ENCODE peak calls at places on chromosomes 6 and 20, in four cellular contexts. One of them, this sample, is unnamed.

GRCh38 chr20:17558154-17558940 is 11.5 kb upstream of the DSTN start:
- DNase-seq in neuronal stem cell: no peak
- DNase-seq in IMR-90: peak; percentile 91
- DNase-seq in H9: peak; percentile 68
- DNase-seq in this sample: peak; percentile 91

GRCh38 chr6:10487668-10488327 is 33.4 kb upstream of the GCNT2 start:
- DNase-seq in H9: peak; percentile 67
- DNase-seq in neuronal stem cell: no peak
- DNase-seq in IMR-90: no peak
- DNase-seq in this sample: no peak

GRCh38 chr6:34145161-34146020 is 496 bp downstream of the GRM4 start:
- DNase-seq in H9: peak; percentile 69
- DNase-seq in IMR-90: peak; percentile 46
- DNase-seq in neuronal stem cell: peak; percentile 45
- DNase-seq in this sample: no peak

GRCh38 chr6:34602318-34603111 is 46.4 kb upstream of the SPDEF start:
- DNase-seq in H9: no peak
- DNase-seq in neuronal stem cell: no peak
- DNase-seq in IMR-90: peak; percentile 28
- DNase-seq in this sample: no peak

GRCh38 chr20:50281831-50282591 is 91.4 kb downstream of the CEBPB start:
- DNase-seq in neuronal stem cell: no peak
- DNase-seq in IMR-90: no peak
- DNase-seq in H9: peak; percentile 74
- DNase-seq in this sample: no peak

GRCh38 chr6:42898891-42899361 is 16.9 kb upstream of the PTCRA start:
- DNase-seq in neuronal stem cell: peak; percentile 67
- DNase-seq in H9: peak; percentile 60
- DNase-seq in IMR-90: peak; percentile 63
- DNase-seq in this sample: peak; percentile 59

GRCh38 chr6:32255212-32256153 is 31.6 kb upstream of the NOTCH4 start:
- DNase-seq in H9: peak; percentile 89
- DNase-seq in neuronal stem cell: peak; percentile 68
- DNase-seq in IMR-90: peak; percentile 93
- DNase-seq in this sample: peak; percentile 84

GRCh38 chr20:63694596-63695418 is 1.6 kb upstream of the TNFRSF6B start:
- DNase-seq in H9: no peak
- DNase-seq in neuronal stem cell: no peak
- DNase-seq in IMR-90: no peak
- DNase-seq in this sample: no peak

GRCh38 chr6:52610745-52611355 is 34.0 kb upstream of the TRAM2 start:
- DNase-seq in H9: no peak
- DNase-seq in IMR-90: peak; percentile 72
- DNase-seq in neuronal stem cell: no peak
- DNase-seq in this sample: no peak

GRCh38 chr20:3670511-3670910 is 7.3 kb upstream of the GFRA4 start:
- DNase-seq in neuronal stem cell: no peak
- DNase-seq in IMR-90: peak; percentile 19
- DNase-seq in H9: peak; percentile 60
- DNase-seq in this sample: no peak

GRCh38 chr6:71473908-71474307 is 185.3 kb downstream of the OGFRL1 start:
- DNase-seq in H9: no peak
- DNase-seq in neuronal stem cell: no peak
- DNase-seq in IMR-90: peak; percentile 97
- DNase-seq in this sample: no peak

GRCh38 chr6:169794317-169795055 is 43.1 kb downstream of the ERMARD start:
- DNase-seq in neuronal stem cell: no peak
- DNase-seq in H9: no peak
- DNase-seq in IMR-90: no peak
- DNase-seq in this sample: no peak

GRCh38 chr6:104326173-104327001 is 533.3 kb downstream of the HACE1 start:
- DNase-seq in H9: no peak
- DNase-seq in IMR-90: no peak
- DNase-seq in neuronal stem cell: no peak
- DNase-seq in this sample: peak; percentile 9

GRCh38 chr6:101001012-101001411 is 119.9 kb upstream of the ASCC3 start:
- DNase-seq in neuronal stem cell: no peak
- DNase-seq in IMR-90: no peak
- DNase-seq in H9: no peak
- DNase-seq in this sample: no peak

GRCh38 chr6:90175627-90176538 is 120.8 kb downstream of the BACH2 start:
- DNase-seq in H9: no peak
- DNase-seq in neuronal stem cell: no peak
- DNase-seq in IMR-90: no peak
- DNase-seq in this sample: peak; percentile 39

GRCh38 chr6:15952231-15953151 is 176.4 kb upstream of the MYLIP start:
- DNase-seq in neuronal stem cell: no peak
- DNase-seq in H9: no peak
- DNase-seq in IMR-90: no peak
- DNase-seq in this sample: no peak

GRCh38 chr20:62624719-62625455 is 17.4 kb upstream of the SLCO4A1 start:
- DNase-seq in H9: no peak
- DNase-seq in IMR-90: no peak
- DNase-seq in neuronal stem cell: no peak
- DNase-seq in this sample: no peak

GRCh38 chr6:37279366-37280134 is 21.6 kb upstream of the TMEM217 start:
- DNase-seq in neuronal stem cell: no peak
- DNase-seq in H9: no peak
- DNase-seq in IMR-90: peak; percentile 70
- DNase-seq in this sample: no peak

GRCh38 chr6:63904844-63905243 is 269.2 kb downstream of the PHF3 start:
- DNase-seq in IMR-90: peak; percentile 85
- DNase-seq in H9: no peak
- DNase-seq in neuronal stem cell: no peak
- DNase-seq in this sample: peak; percentile 61

GRCh38 chr20:49819702-49820101 is 7.1 kb downstream of the SLC9A8 start:
- DNase-seq in neuronal stem cell: no peak
- DNase-seq in IMR-90: no peak
- DNase-seq in H9: no peak
- DNase-seq in this sample: no peak

GRCh38 chr6:68007717-68008116 is 627.4 kb upstream of the ADGRB3 start:
- DNase-seq in IMR-90: no peak
- DNase-seq in H9: no peak
- DNase-seq in neuronal stem cell: no peak
- DNase-seq in this sample: no peak

GRCh38 chr20:52379723-52380336 is 188.3 kb upstream of the ZFP64 start:
- DNase-seq in neuronal stem cell: peak; percentile 14
- DNase-seq in IMR-90: peak; percentile 17
- DNase-seq in H9: no peak
- DNase-seq in this sample: peak; percentile 27

GRCh38 chr20:9287062-9287461 is 218.2 kb downstream of the PLCB4 start:
- DNase-seq in neuronal stem cell: no peak
- DNase-seq in IMR-90: no peak
- DNase-seq in H9: no peak
- DNase-seq in this sample: no peak

GRCh38 chr6:92577077-92577719 is 842.2 kb downstream of the EPHA7 start:
- DNase-seq in neuronal stem cell: peak; percentile 11
- DNase-seq in H9: peak; percentile 43
- DNase-seq in IMR-90: peak; percentile 50
- DNase-seq in this sample: no peak

GRCh38 chr6:162344935-162345599 is 382.5 kb downstream of the PRKN start:
- DNase-seq in IMR-90: no peak
- DNase-seq in neuronal stem cell: no peak
- DNase-seq in H9: no peak
- DNase-seq in this sample: peak; percentile 78

GRCh38 chr20:63441136-63441776 is 31.2 kb downstream of the KCNQ2 start:
- DNase-seq in H9: no peak
- DNase-seq in neuronal stem cell: no peak
- DNase-seq in IMR-90: no peak
- DNase-seq in this sample: no peak

GRCh38 chr6:166736606-166737005 is 109.6 kb upstream of the RPS6KA2 start:
- DNase-seq in IMR-90: peak; percentile 59
- DNase-seq in H9: no peak
- DNase-seq in neuronal stem cell: no peak
- DNase-seq in this sample: no peak

GRCh38 chr20:46118481-46119020 is 437 bp downstream of the CD40 start:
- DNase-seq in H9: peak; percentile 71
- DNase-seq in IMR-90: no peak
- DNase-seq in neuronal stem cell: no peak
- DNase-seq in this sample: no peak

GRCh38 chr6:29702519-29703103 is 20.6 kb upstream of the HLA-F start:
- DNase-seq in neuronal stem cell: peak; percentile 55
- DNase-seq in H9: peak; percentile 92
- DNase-seq in IMR-90: no peak
- DNase-seq in this sample: peak; percentile 83

GRCh38 chr6:19836799-19837510 is at the start of gene ID4:
- DNase-seq in neuronal stem cell: peak; percentile 96
- DNase-seq in H9: peak; percentile 97
- DNase-seq in IMR-90: peak; percentile 96
- DNase-seq in this sample: peak; percentile 80

GRCh38 chr20:37556538-37556937 is 28.9 kb upstream of the BLCAP start:
- DNase-seq in neuronal stem cell: no peak
- DNase-seq in H9: no peak
- DNase-seq in IMR-90: no peak
- DNase-seq in this sample: no peak

GRCh38 chr20:17806739-17807441 is 107.1 kb downstream of the BANF2 start:
- DNase-seq in H9: peak; percentile 74
- DNase-seq in neuronal stem cell: no peak
- DNase-seq in IMR-90: peak; percentile 78
- DNase-seq in this sample: peak; percentile 84

GRCh38 chr6:142846459-142846831 is 98.5 kb downstream of the HIVEP2 start:
- DNase-seq in IMR-90: peak; percentile 61
- DNase-seq in neuronal stem cell: no peak
- DNase-seq in H9: no peak
- DNase-seq in this sample: peak; percentile 35

GRCh38 chr6:24646771-24647170 is 780 bp upstream of the KIAA0319 start:
- DNase-seq in IMR-90: peak; percentile 12
- DNase-seq in neuronal stem cell: no peak
- DNase-seq in H9: no peak
- DNase-seq in this sample: peak; percentile 91

GRCh38 chr20:47540443-47541354 is 39.0 kb downstream of the NCOA3 start:
- DNase-seq in neuronal stem cell: no peak
- DNase-seq in H9: no peak
- DNase-seq in IMR-90: peak; percentile 24
- DNase-seq in this sample: peak; percentile 20

GRCh38 chr6:14743465-14744211 is 502.2 kb upstream of the JARID2 start:
- DNase-seq in IMR-90: peak; percentile 100
- DNase-seq in H9: no peak
- DNase-seq in neuronal stem cell: no peak
- DNase-seq in this sample: peak; percentile 96

GRCh38 chr6:30749554-30750378 is 5.4 kb upstream of the IER3 start:
- DNase-seq in H9: no peak
- DNase-seq in neuronal stem cell: no peak
- DNase-seq in IMR-90: no peak
- DNase-seq in this sample: no peak

GRCh38 chr6:30754631-30755030 is 10.3 kb upstream of the IER3 start:
- DNase-seq in neuronal stem cell: no peak
- DNase-seq in H9: no peak
- DNase-seq in IMR-90: peak; percentile 76
- DNase-seq in this sample: no peak

GRCh38 chr6:30750379-30750668 is 6.0 kb upstream of the IER3 start:
- DNase-seq in IMR-90: no peak
- DNase-seq in H9: no peak
- DNase-seq in neuronal stem cell: no peak
- DNase-seq in this sample: no peak

GRCh38 chr6:30748851-30749540 is 4.6 kb upstream of the IER3 start:
- DNase-seq in H9: no peak
- DNase-seq in IMR-90: peak; percentile 48
- DNase-seq in neuronal stem cell: no peak
- DNase-seq in this sample: no peak

GRCh38 chr6:30752164-30752927 is 8.0 kb upstream of the IER3 start:
- DNase-seq in IMR-90: peak; percentile 100
- DNase-seq in H9: no peak
- DNase-seq in neuronal stem cell: no peak
- DNase-seq in this sample: peak; percentile 60
- H4K8ac ChIP-seq in IMR-90: peak overlapping the region; percentile 86
- H4K8ac ChIP-seq in H9: no peak overlapping the region
- H4K8ac ChIP-seq in neuronal stem cell: no peak overlapping the region
- H4K8ac ChIP-seq in this sample: peak overlapping the region; percentile 85

DNA sequence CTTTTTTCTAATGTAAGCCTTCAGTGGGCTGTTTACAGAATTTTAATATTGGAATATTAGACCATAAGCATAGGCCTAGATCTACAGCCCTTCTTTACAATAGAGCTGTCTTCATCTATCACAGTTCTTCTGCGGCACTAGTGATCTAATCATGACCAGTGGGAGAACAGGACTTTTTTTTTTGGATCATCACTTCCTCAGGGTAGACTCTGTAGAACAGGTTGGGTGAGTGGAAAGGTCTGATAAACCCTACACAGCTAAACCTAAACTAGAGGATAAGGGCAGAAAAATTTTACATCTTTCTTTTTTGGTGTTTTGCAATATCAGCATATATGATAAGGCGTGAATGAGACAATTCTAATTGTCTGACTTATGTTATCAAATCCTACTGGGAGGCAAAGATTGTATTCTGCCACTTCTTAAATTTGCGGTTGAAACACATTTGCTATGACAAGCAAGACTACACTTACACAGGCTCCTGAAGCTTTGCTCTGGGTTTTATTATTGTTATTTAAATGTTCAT is 52.2 kb downstream of the GOPC start:
- DNase-seq in IMR-90: no peak
- DNase-seq in neuronal stem cell: no peak
- DNase-seq in H9: no peak
- DNase-seq in this sample: peak; percentile 57
- H3K4me1 ChIP-seq in IMR-90: peaks cover 19% of the 10 kb centered on the region
- H3K4me1 ChIP-seq in neuronal stem cell: peaks cover 6% of the 10 kb centered on the region
- H3K4me1 ChIP-seq in H9: peaks cover 17% of the 10 kb centered on the region
- H3K4me1 ChIP-seq in this sample: peaks cover 37% of the 10 kb centered on the region

GRCh38 chr6:118297821-118298220 is 250.3 kb upstream of the PLN start:
- DNase-seq in neuronal stem cell: no peak
- DNase-seq in H9: no peak
- DNase-seq in IMR-90: no peak
- DNase-seq in this sample: no peak
- H4K8ac ChIP-seq in neuronal stem cell: no peak overlapping the region
- H4K8ac ChIP-seq in H9: no peak overlapping the region
- H4K8ac ChIP-seq in IMR-90: no peak overlapping the region
- H4K8ac ChIP-seq in this sample: no peak overlapping the region

GRCh38 chr6:136784910-136785746 is 7.1 kb downstream of the MAP3K5 start:
- DNase-seq in neuronal stem cell: no peak
- DNase-seq in H9: no peak
- DNase-seq in IMR-90: no peak
- DNase-seq in this sample: no peak
- H3K4me1 ChIP-seq in neuronal stem cell: no peaks in the 10 kb centered on the region
- H3K4me1 ChIP-seq in H9: no peaks in the 10 kb centered on the region
- H3K4me1 ChIP-seq in IMR-90: peaks cover 28% of the 10 kb centered on the region
- H3K4me1 ChIP-seq in this sample: peaks cover 5% of the 10 kb centered on the region

GRCh38 chr20:13758884-13759283 is 25.8 kb downstream of the ESF1 start:
- DNase-seq in IMR-90: no peak
- DNase-seq in H9: no peak
- DNase-seq in neuronal stem cell: no peak
- DNase-seq in this sample: no peak
- H4K8ac ChIP-seq in IMR-90: no peak overlapping the region
- H4K8ac ChIP-seq in H9: no peak overlapping the region
- H4K8ac ChIP-seq in neuronal stem cell: no peak overlapping the region
- H4K8ac ChIP-seq in this sample: no peak overlapping the region

This sample was measured in trophoblast cell.